ENCODE peak calls at places on chromosome 12, in six cellular contexts. L, W, I, B, T and Q are unnamed samples.

GRCh38 chr12:92502417-92503028 is 200.3 kb upstream of the PLEKHG7 start:
- DNase-seq in B (peak), W (no peak), I (no peak), T (no peak), L (no peak), Q (no peak)

GRCh38 chr12:78385541-78385940 is 479.0 kb upstream of the SYT1 start:
- DNase-seq in I (peak), B (peak), W (no peak), L (no peak), T (no peak), Q (no peak)

GRCh38 chr12:120229583-120230325 is 28.8 kb upstream of the RPLP0 start:
- DNase-seq in W (peak), T (no peak), L (no peak), B (peak), I (no peak), Q (peak)

GRCh38 chr12:1859643-1860042 is 39.3 kb downstream of the LRTM2 start:
- DNase-seq in I (peak), T (no peak), W (peak), L (no peak), B (peak), Q (peak)

GRCh38 chr12:62806893-62807292 is 128.1 kb downstream of the PPM1H start:
- DNase-seq in B (no peak), T (no peak), I (no peak), W (no peak), L (no peak), Q (no peak)

GRCh38 chr12:12441891-12442461 is 85.1 kb downstream of the BORCS5 start:
- DNase-seq in B (peak), L (no peak), I (peak), T (no peak), W (no peak), Q (peak)

GRCh38 chr12:46824709-46825108 is 1.1 kb downstream of the SLC38A4 start:
- DNase-seq in T (no peak), B (no peak), I (no peak), L (no peak), W (no peak), Q (no peak)

GRCh38 chr12:131600160-131600532 is 110.7 kb upstream of the SFSWAP start:
- DNase-seq in W (no peak), B (no peak), L (no peak), T (no peak), I (no peak), Q (no peak)

GRCh38 chr12:89208661-89209096 is 143.6 kb downstream of the DUSP6 start:
- DNase-seq in T (no peak), B (no peak), I (peak), L (no peak), W (no peak), Q (peak)

GRCh38 chr12:95653761-95654546 is 102.7 kb upstream of the USP44 start:
- DNase-seq in I (peak), B (peak), T (no peak), W (no peak), L (peak), Q (peak)

DNA sequence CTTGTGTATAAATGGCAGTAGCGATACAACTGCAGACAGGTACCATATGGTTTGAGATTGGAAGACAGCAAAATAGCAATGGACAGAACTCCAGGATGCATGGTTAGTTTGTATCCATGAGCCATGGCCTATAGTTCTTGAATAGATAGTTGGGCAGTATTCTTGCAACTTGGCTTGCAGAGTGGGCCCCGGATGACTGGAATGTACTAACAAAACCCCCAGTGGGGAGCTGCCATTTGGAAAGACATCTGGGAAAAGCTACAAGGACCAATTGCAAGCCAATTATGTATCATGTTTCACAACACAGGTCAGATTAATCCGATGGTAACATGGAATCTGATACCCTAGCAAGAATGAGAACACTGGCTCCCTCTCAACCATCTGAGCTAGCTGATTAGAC is 279.6 kb downstream of the RERGL start:
- DNase-seq in B (no peak), W (no peak), L (no peak), T (no peak), I (no peak), Q (no peak)
- H2BK5ac ChIP-seq in B (no peak), W (no peak), L (no peak), T (no peak), I (no peak), Q (no peak)

DNA sequence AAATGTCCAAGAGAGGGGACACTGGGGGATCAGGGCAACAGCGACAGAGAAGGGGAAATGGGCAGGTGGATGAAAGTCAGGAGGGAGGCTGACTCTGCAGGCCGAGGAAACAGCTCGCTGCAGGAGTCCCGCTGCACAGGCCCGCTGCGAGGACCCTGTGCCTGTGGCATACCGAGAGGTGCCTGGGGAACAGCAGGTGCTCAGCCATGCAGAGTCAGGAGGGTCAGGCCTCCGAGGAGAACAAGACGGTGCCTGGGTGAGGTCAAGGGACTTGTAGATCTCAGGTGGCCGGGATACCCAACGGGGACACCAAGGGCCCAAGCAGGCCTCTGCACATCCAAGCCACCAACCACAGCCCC is 67.6 kb downstream of the NCOR2 start:
- DNase-seq in I (no peak), T (no peak), L (no peak), W (no peak), B (no peak), Q (no peak)
- H4K91ac ChIP-seq in I (no peak), T (peak), L (peak), W (peak), B (peak), Q (peak)

GRCh38 chr12:7806863-7807487 is 17.8 kb downstream of the NANOG start:
- DNase-seq in L (peak), T (peak), I (peak), B (peak), W (peak), Q (peak)
- H3K23ac ChIP-seq in L (no peak), T (no peak), I (no peak), B (no peak), W (no peak), Q (no peak)

GRCh38 chr12:56311003-56311402 is 4.8 kb downstream of the CNPY2 start:
- DNase-seq in I (no peak), B (no peak), L (no peak), W (no peak), T (no peak), Q (no peak)

GRCh38 chr12:56321027-56321426 is 5.2 kb upstream of the CNPY2 start:
- DNase-seq in T (no peak), L (no peak), I (peak), W (no peak), B (peak), Q (peak)

GRCh38 chr12:56315626-56316473 is at the start of gene CNPY2:
- DNase-seq in W (peak), L (peak), T (peak), I (peak), B (peak), Q (peak)

GRCh38 chr12:56317675-56318074 is 1.9 kb upstream of the CNPY2 start:
- DNase-seq in L (no peak), B (no peak), T (no peak), I (no peak), W (no peak), Q (no peak)

GRCh38 chr12:56315256-56315625 is 547 bp downstream of the CNPY2 start:
- DNase-seq in T (no peak), L (no peak), B (no peak), W (no peak), I (no peak), Q (no peak)
- H2BK5ac ChIP-seq in T (peak), L (peak), B (peak), W (peak), I (peak), Q (peak)

GRCh38 chr12:79927772-79928474 is 7.0 kb downstream of the PPP1R12A start:
- DNase-seq in B (no peak), T (no peak), W (no peak), I (peak), L (no peak), Q (peak)

GRCh38 chr12:79932393-79932792 is 2.5 kb downstream of the PPP1R12A start:
- DNase-seq in T (no peak), L (no peak), B (no peak), I (no peak), W (no peak), Q (no peak)

GRCh38 chr12:79926951-79927350 is 7.9 kb downstream of the PPP1R12A start:
- DNase-seq in T (no peak), I (no peak), B (no peak), L (no peak), W (no peak), Q (no peak)

GRCh38 chr12:79925492-79925891 is 9.4 kb downstream of the PPP1R12A start:
- DNase-seq in L (no peak), W (no peak), B (peak), T (no peak), I (no peak), Q (peak)

DNA sequence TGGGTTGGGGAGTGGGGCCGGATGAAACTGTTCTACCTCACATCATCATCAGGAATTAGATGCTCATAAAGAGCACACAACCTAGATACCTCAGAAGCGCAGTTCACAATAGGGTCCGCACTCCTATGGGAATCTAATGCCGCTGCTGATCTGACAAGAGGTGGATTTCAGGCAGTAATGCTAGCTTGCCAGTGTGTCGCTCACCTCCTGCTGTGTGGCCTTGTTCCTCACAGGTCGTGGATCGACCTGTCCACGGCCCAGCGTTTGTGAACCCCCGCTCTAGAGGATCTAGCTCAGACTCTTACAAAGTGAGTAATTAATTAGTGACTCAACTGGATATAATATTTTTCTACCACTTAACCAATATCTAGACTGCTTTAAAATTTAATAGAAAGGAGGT is 5.8 kb downstream of the PPP1R12A start:
- DNase-seq in I (no peak), L (no peak), T (no peak), W (no peak), B (no peak), Q (no peak)
- H4K91ac ChIP-seq in I (no peak), L (no peak), T (no peak), W (no peak), B (no peak), Q (no peak)

DNA sequence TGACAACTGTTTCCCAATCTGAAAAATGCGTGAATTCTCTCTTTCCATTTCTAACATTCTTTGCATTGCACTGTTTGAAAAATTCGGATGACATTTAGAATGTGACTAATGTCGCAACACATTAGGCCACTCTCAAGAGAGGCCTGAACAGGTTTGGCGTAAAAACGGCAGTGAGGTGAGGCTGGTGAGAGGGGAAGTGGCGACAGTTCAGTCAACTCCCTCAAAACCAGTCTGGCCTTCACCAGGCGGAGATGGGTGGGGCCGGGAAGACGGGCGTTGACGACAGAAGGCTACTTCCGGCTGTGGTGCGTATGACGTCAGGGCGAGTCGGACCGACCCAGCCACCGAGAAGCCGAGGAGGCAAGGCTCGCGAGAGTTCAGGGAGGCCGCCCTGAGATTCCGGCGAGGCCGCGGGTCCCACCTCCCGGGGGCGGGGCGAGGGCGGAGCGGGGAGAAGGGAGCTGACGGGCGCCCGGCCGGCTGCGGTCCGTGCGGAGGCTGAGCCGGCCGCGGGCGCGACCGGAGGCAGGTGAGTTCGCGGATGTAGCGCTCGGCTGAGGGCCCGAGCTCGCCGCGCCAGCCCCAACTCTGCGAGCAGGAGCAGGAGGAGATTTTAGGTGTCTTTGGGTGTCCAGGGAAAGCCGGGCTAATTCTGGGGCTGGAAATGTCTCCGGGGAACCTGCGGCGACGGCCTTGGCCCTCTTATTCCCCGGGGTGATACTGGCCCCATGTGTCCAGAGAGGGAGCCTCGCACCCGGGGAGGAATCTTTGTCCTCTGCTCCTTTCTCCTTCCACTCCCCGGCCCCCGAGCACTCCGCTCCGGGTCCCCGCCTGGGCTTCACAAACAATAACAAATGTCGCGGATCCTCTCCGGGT is at the start of gene STK38L:
- DNase-seq in T (peak), I (peak), B (peak), W (peak), L (peak), Q (peak)
- H3K23ac ChIP-seq in T (no peak), I (peak), B (no peak), W (no peak), L (peak), Q (no peak)

GRCh38 chr12:104290320-104290719 is 13.2 kb upstream of the EID3 start:
- DNase-seq in B (no peak), I (no peak), L (no peak), T (no peak), W (no peak), Q (no peak)

GRCh38 chr12:104290855-104291254 is 12.7 kb upstream of the EID3 start:
- DNase-seq in B (no peak), T (no peak), W (no peak), L (no peak), I (no peak), Q (no peak)

GRCh38 chr12:104288635-104289258 is 14.8 kb upstream of the EID3 start:
- DNase-seq in T (peak), W (peak), I (peak), L (peak), B (peak), Q (peak)

GRCh38 chr12:104285740-104286537 is 17.6 kb upstream of the EID3 start:
- DNase-seq in T (no peak), L (no peak), I (peak), B (no peak), W (no peak), Q (no peak)

DNA sequence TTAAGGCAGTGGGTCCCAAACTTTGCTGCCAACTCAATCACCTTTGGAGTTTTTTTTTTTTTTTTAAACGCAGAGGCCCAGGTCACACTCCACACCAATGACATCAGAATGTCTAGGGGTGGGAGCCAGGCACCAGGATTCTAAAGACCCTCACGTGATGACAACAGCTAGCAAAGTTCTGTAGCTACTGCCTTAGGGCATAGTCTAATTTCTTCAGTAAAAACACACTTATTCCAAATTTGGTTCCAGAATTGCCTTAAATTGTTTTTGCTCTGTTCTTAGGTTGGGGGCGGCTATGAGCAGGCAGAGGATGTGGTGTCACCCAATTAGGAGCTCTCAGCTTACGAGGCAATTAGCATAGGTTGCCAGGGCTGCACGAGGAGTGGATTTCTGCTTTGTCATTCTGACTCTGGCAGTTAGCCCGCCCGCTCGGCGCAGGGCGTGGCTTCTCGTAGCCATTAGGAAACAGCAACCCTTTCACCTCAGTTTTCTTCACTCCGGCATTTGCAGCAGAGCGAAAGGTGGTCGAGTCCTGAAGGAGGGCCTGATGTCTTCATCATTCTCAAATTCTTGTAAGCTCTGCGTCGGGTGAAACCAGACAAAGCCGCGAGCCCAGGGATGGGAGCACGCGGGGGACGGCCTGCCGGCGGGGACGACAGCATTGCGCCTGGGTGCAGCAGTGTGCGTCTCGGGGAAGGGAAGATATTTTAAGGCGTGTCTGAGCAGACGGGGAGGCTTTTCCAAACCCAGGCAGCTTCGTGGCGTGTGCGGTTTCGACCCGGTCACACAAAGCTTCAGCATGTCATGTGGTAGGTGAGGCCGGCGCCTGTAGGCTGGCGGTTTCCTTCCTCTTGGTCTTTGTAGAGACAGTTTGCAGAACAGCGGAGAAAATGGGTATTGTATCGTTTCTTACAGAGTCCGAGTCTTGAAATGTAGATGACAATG is 16.7 kb upstream of the EID3 start:
- DNase-seq in T (peak), W (peak), I (peak), B (peak), L (peak), Q (peak)
- H2BK5ac ChIP-seq in T (peak), W (no peak), I (peak), B (peak), L (peak), Q (peak)

GRCh38 chr12:18304609-18305008 is 43.3 kb downstream of the PIK3C2G start:
- DNase-seq in W (no peak), L (no peak), B (no peak), T (no peak), I (no peak), Q (no peak)

GRCh38 chr12:18297883-18298282 is 36.6 kb downstream of the PIK3C2G start:
- DNase-seq in L (no peak), I (no peak), B (no peak), T (no peak), W (no peak), Q (no peak)

GRCh38 chr12:18306311-18306710 is 45.0 kb downstream of the PIK3C2G start:
- DNase-seq in L (no peak), B (no peak), W (no peak), T (no peak), I (no peak), Q (no peak)

GRCh38 chr12:18302809-18303430 is 41.6 kb downstream of the PIK3C2G start:
- DNase-seq in I (no peak), T (no peak), W (no peak), L (no peak), B (no peak), Q (no peak)
- H4K91ac ChIP-seq in I (no peak), T (no peak), W (no peak), L (no peak), B (no peak), Q (no peak)

DNA sequence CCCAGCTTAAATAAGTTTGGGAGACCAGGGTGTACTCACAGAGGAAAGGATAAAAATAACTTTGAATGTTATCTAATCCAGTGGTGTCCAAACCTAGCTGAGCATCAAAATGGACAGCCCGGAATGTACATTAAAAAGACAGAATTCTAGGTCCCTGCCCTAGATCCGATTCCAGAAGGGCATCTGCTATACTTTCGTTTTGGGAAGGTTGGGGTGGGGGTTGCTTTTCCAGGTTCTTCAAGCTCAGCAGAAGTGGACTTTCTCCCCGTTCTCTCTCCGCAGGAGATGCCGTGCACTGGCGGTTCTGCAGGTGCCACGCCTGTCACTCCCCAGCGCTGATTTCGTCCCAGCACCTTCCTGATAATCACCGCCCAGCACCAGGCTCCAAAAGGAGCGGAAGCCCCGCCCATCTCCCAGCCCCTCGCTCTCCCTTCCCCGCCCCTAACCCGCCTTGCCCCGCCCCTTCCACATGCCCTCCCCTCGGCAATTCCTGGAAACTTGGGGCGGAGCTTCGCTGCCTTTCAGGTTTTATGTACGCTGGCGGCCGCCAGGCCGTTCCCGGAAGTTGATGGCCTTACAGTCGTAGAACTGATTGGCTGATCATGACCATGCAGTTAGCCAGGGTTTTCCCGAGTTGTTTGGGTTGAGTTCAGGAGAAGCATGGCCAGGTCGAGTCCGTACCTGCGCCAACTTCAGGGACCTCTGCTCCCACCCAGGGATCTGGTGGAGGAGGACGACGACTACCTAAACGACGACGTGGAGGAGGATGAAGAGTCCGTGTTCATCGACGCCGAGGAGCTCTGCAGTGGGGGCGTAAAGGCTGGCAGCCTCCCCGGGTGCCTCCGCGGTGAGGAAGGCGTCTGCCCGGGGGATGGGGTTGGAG is at the start of gene HELB:
- DNase-seq in L (peak), I (peak), T (peak), W (peak), B (peak), Q (peak)
- H3K23ac ChIP-seq in L (peak), I (peak), T (no peak), W (no peak), B (no peak), Q (peak)

GRCh38 chr12:121797937-121798801 is 4.7 kb upstream of the RHOF start:
- DNase-seq in W (no peak), I (peak), L (no peak), T (no peak), B (peak), Q (peak)
- H2BK5ac ChIP-seq in W (no peak), I (peak), L (peak), T (peak), B (peak), Q (no peak)